ENCODE peak calls at places on chromosomes 2 and 18, in seven cellular contexts. H, N, Y, I, O, R and Q are unnamed samples.

GRCh38 chr2:118148809-118149208 is 60.5 kb downstream of the INSIG2 start:
- DNase-seq in O (no peak), I (no peak), N (no peak), H (no peak), Y (no peak), R (no peak), Q (no peak)

GRCh38 chr2:138897274-138897673 is 117.1 kb upstream of the NXPH2 start:
- DNase-seq in H (no peak), N (peak), Y (no peak), I (no peak), R (no peak), O (no peak), Q (no peak)

GRCh38 chr2:218260742-218261423 is at the start of gene GPBAR1:
- DNase-seq in H (no peak), Y (no peak), O (no peak), I (no peak), R (no peak), N (peak), Q (no peak)

GRCh38 chr2:136920652-136921333 is 155.4 kb downstream of the THSD7B start:
- DNase-seq in I (no peak), N (peak), R (no peak), O (no peak), Y (no peak), H (peak), Q (no peak)

GRCh38 chr2:81436256-81436655 is 1131.7 kb upstream of the LRRTM1 start:
- DNase-seq in R (no peak), Y (no peak), O (no peak), N (no peak), H (no peak), I (no peak), Q (no peak)

GRCh38 chr2:239160226-239161143 is 240.3 kb downstream of the HDAC4 start:
- DNase-seq in Y (peak), N (peak), H (no peak), I (no peak), O (no peak), R (no peak), Q (no peak)

GRCh38 chr2:136527560-136527959 is 237.8 kb upstream of the THSD7B start:
- DNase-seq in N (no peak), O (no peak), H (no peak), I (no peak), Y (no peak), R (peak), Q (no peak)

GRCh38 chr2:121187351-121187921 is 97.6 kb downstream of the TFCP2L1 start:
- DNase-seq in H (no peak), R (no peak), N (no peak), Y (no peak), O (no peak), I (no peak), Q (no peak)

GRCh38 chr2:204060896-204061640 is 124.5 kb downstream of the ICOS start:
- DNase-seq in I (no peak), N (no peak), H (no peak), R (no peak), O (no peak), Y (no peak), Q (no peak)

GRCh38 chr18:57062841-57063240 is 84.0 kb upstream of the BOD1L2 start:
- DNase-seq in I (no peak), O (no peak), N (no peak), R (no peak), H (no peak), Y (no peak), Q (no peak)

GRCh38 chr2:168978461-168978861 is 52.7 kb downstream of the ABCB11 start:
- DNase-seq in O (no peak), Y (no peak), N (no peak), I (no peak), H (no peak), R (no peak), Q (no peak)

GRCh38 chr18:63480892-63481291 is 4.1 kb downstream of the SERPINB5 start:
- DNase-seq in Y (no peak), N (no peak), R (no peak), I (no peak), O (no peak), H (no peak), Q (no peak)

GRCh38 chr2:3661149-3661660 is 3.2 kb downstream of the ALLC start:
- DNase-seq in O (no peak), R (no peak), H (no peak), N (no peak), Y (no peak), I (no peak), Q (no peak)

GRCh38 chr2:64283641-64284371 is 139.6 kb upstream of the PELI1 start:
- DNase-seq in H (no peak), O (no peak), R (peak), Y (no peak), I (no peak), N (no peak), Q (no peak)

GRCh38 chr18:71442830-71443229 is 1101.3 kb downstream of the CBLN2 start:
- DNase-seq in H (no peak), I (no peak), R (no peak), Y (no peak), N (no peak), O (peak), Q (no peak)

GRCh38 chr18:34493566-34494358 is 216.3 kb upstream of the DTNA start:
- DNase-seq in I (no peak), H (peak), Y (peak), O (peak), R (no peak), N (peak), Q (no peak)

GRCh38 chr18:30889582-30890301 is 152.8 kb downstream of the DSC3 start:
- DNase-seq in H (peak), O (no peak), N (no peak), Y (no peak), I (peak), R (peak), Q (no peak)

GRCh38 chr2:72915907-72916742 is 1.2 kb upstream of the EMX1 start:
- DNase-seq in Y (peak), R (no peak), N (peak), H (no peak), O (no peak), I (no peak), Q (no peak)

GRCh38 chr2:100416939-100417744 is at the start of gene CHST10:
- DNase-seq in H (peak), R (peak), O (peak), N (no peak), I (peak), Y (peak), Q (no peak)

GRCh38 chr18:56937874-56938273 is 209.0 kb upstream of the BOD1L2 start:
- DNase-seq in R (no peak), N (no peak), I (no peak), Y (no peak), H (no peak), O (no peak), Q (no peak)

GRCh38 chr2:109422071-109422757 is 191.6 kb downstream of the SEPTIN10 start:
- DNase-seq in I (no peak), R (no peak), O (no peak), N (peak), H (no peak), Y (no peak), Q (no peak)

GRCh38 chr2:108492364-108492763 is 41.9 kb upstream of the LIMS1 start:
- DNase-seq in Y (peak), H (no peak), I (peak), O (no peak), N (no peak), R (no peak), Q (no peak)

GRCh38 chr2:238243496-238244076 is 3.7 kb upstream of the HES6 start:
- DNase-seq in O (no peak), Y (no peak), N (no peak), R (no peak), H (peak), I (no peak), Q (no peak)

GRCh38 chr2:177460973-177461585 is 68.5 kb downstream of the AGPS start:
- DNase-seq in I (no peak), H (no peak), R (no peak), O (no peak), N (no peak), Y (no peak), Q (no peak)

GRCh38 chr2:3612639-3613523 is 18.0 kb downstream of the COLEC11 start:
- DNase-seq in O (no peak), H (no peak), N (peak), I (no peak), R (no peak), Y (no peak), Q (no peak)

GRCh38 chr18:67730884-67731283 is 214.4 kb upstream of the DSEL start:
- DNase-seq in I (peak), Y (peak), R (no peak), N (no peak), O (no peak), H (no peak), Q (no peak)

GRCh38 chr2:139271149-139271548 is 491.0 kb upstream of the NXPH2 start:
- DNase-seq in Y (no peak), I (no peak), R (no peak), O (no peak), N (no peak), H (no peak), Q (no peak)

GRCh38 chr2:233857511-233858118 is 3.3 kb upstream of the HJURP start:
- DNase-seq in O (peak), I (no peak), N (no peak), Y (peak), R (peak), H (peak), Q (no peak)

GRCh38 chr2:238589591-238590460 is 163.1 kb downstream of the ASB1 start:
- DNase-seq in Y (no peak), H (no peak), N (no peak), R (no peak), I (no peak), O (no peak), Q (no peak)

GRCh38 chr2:71713581-71714580 is 260.5 kb downstream of the DYSF start:
- DNase-seq in I (peak), O (no peak), R (no peak), Y (peak), H (no peak), N (peak), Q (no peak)